ENCODE peak calls at places on chromosomes 4 and X, in eight cellular contexts. One of them, this sample, is unnamed.

GRCh38 chr4:138243369-138243768 is 1.2 kb upstream of the SLC7A11 start:
- DNase-seq in H1: no peak
- DNase-seq in CD8-positive, alpha-beta T cell: no peak
- DNase-seq in ovary: no peak
- DNase-seq in Panc1: no peak
- DNase-seq in GM13976: no peak
- DNase-seq in osteoblast: no peak
- DNase-seq in K562: no peak
- DNase-seq in this sample: no peak

GRCh38 chrX:38923451-38923969 is 122.3 kb downstream of the MID1IP1 start:
- DNase-seq in H1: no peak
- DNase-seq in CD8-positive, alpha-beta T cell: no peak
- DNase-seq in ovary: no peak
- DNase-seq in Panc1: no peak
- DNase-seq in GM13976: peak
- DNase-seq in osteoblast: no peak
- DNase-seq in K562: no peak
- DNase-seq in this sample: no peak

GRCh38 chr4:47746122-47746521 is 91.7 kb downstream of the CORIN start:
- DNase-seq in H1: no peak
- DNase-seq in CD8-positive, alpha-beta T cell: no peak
- DNase-seq in ovary: no peak
- DNase-seq in Panc1: no peak
- DNase-seq in GM13976: no peak
- DNase-seq in osteoblast: no peak
- DNase-seq in K562: no peak
- DNase-seq in this sample: no peak

GRCh38 chr4:54728342-54728741 is 70.6 kb downstream of the KIT start:
- DNase-seq in H1: no peak
- DNase-seq in CD8-positive, alpha-beta T cell: no peak
- DNase-seq in ovary: no peak
- DNase-seq in Panc1: no peak
- DNase-seq in GM13976: no peak
- DNase-seq in osteoblast: no peak
- DNase-seq in K562: no peak
- DNase-seq in this sample: no peak

GRCh38 chrX:3599787-3600465 is 113.5 kb downstream of the PRKX start:
- DNase-seq in H1: no peak
- DNase-seq in CD8-positive, alpha-beta T cell: no peak
- DNase-seq in ovary: no peak
- DNase-seq in Panc1: no peak
- DNase-seq in GM13976: no peak
- DNase-seq in osteoblast: peak
- DNase-seq in K562: no peak
- DNase-seq in this sample: no peak

GRCh38 chrX:153029162-153029561 is 27.1 kb upstream of the PNMA3 start:
- DNase-seq in H1: no peak
- DNase-seq in CD8-positive, alpha-beta T cell: no peak
- DNase-seq in ovary: no peak
- DNase-seq in Panc1: no peak
- DNase-seq in GM13976: no peak
- DNase-seq in osteoblast: no peak
- DNase-seq in K562: no peak
- DNase-seq in this sample: no peak

GRCh38 chr4:100582146-100582545 is 64.3 kb upstream of the EMCN start:
- DNase-seq in H1: no peak
- DNase-seq in CD8-positive, alpha-beta T cell: no peak
- DNase-seq in ovary: no peak
- DNase-seq in Panc1: no peak
- DNase-seq in GM13976: no peak
- DNase-seq in osteoblast: no peak
- DNase-seq in K562: no peak
- DNase-seq in this sample: no peak

GRCh38 chr4:145308598-145308997 is 128.2 kb upstream of the OTUD4 start:
- DNase-seq in H1: no peak
- DNase-seq in CD8-positive, alpha-beta T cell: no peak
- DNase-seq in ovary: no peak
- DNase-seq in Panc1: no peak
- DNase-seq in GM13976: no peak
- DNase-seq in osteoblast: no peak
- DNase-seq in K562: no peak
- DNase-seq in this sample: no peak

GRCh38 chr4:66307641-66308438 is 637.6 kb upstream of the EPHA5 start:
- DNase-seq in H1: no peak
- DNase-seq in CD8-positive, alpha-beta T cell: no peak
- DNase-seq in ovary: no peak
- DNase-seq in Panc1: no peak
- DNase-seq in GM13976: no peak
- DNase-seq in osteoblast: peak
- DNase-seq in K562: no peak
- DNase-seq in this sample: no peak

GRCh38 chr4:70743728-70744127 is 22.0 kb downstream of the RUFY3 start:
- DNase-seq in H1: no peak
- DNase-seq in CD8-positive, alpha-beta T cell: no peak
- DNase-seq in ovary: no peak
- DNase-seq in Panc1: no peak
- DNase-seq in GM13976: no peak
- DNase-seq in osteoblast: no peak
- DNase-seq in K562: no peak
- DNase-seq in this sample: no peak

GRCh38 chr4:6619116-6619465 is 21.4 kb upstream of the MRFAP1 start:
- DNase-seq in H1: no peak
- DNase-seq in CD8-positive, alpha-beta T cell: no peak
- DNase-seq in ovary: no peak
- DNase-seq in Panc1: no peak
- DNase-seq in GM13976: no peak
- DNase-seq in osteoblast: peak
- DNase-seq in K562: no peak
- DNase-seq in this sample: no peak

GRCh38 chrX:16826207-16826606 is 39.9 kb downstream of the TXLNG start:
- DNase-seq in H1: no peak
- DNase-seq in CD8-positive, alpha-beta T cell: no peak
- DNase-seq in ovary: no peak
- DNase-seq in Panc1: no peak
- DNase-seq in GM13976: peak
- DNase-seq in osteoblast: no peak
- DNase-seq in K562: peak
- DNase-seq in this sample: no peak

GRCh38 chrX:64536740-64537139 is 141.5 kb upstream of the MTMR8 start:
- DNase-seq in H1: no peak
- DNase-seq in CD8-positive, alpha-beta T cell: no peak
- DNase-seq in ovary: no peak
- DNase-seq in Panc1: no peak
- DNase-seq in GM13976: no peak
- DNase-seq in osteoblast: no peak
- DNase-seq in K562: no peak
- DNase-seq in this sample: no peak

GRCh38 chr4:9925750-9926439 is 95.4 kb downstream of the SLC2A9 start:
- DNase-seq in H1: no peak
- DNase-seq in CD8-positive, alpha-beta T cell: no peak
- DNase-seq in ovary: no peak
- DNase-seq in Panc1: no peak
- DNase-seq in GM13976: no peak
- DNase-seq in osteoblast: no peak
- DNase-seq in K562: no peak
- DNase-seq in this sample: no peak

GRCh38 chr4:86967798-86968197 is 33.0 kb downstream of the AFF1 start:
- DNase-seq in H1: no peak
- DNase-seq in CD8-positive, alpha-beta T cell: no peak
- DNase-seq in ovary: no peak
- DNase-seq in Panc1: no peak
- DNase-seq in GM13976: no peak
- DNase-seq in osteoblast: no peak
- DNase-seq in K562: no peak
- DNase-seq in this sample: no peak

GRCh38 chr4:2771264-2771663 is 15.1 kb upstream of the TNIP2 start:
- DNase-seq in H1: no peak
- DNase-seq in CD8-positive, alpha-beta T cell: no peak
- DNase-seq in ovary: no peak
- DNase-seq in Panc1: no peak
- DNase-seq in GM13976: no peak
- DNase-seq in osteoblast: no peak
- DNase-seq in K562: no peak
- DNase-seq in this sample: no peak

GRCh38 chr4:61204353-61204752 is 4.2 kb downstream of the ADGRL3 start:
- DNase-seq in H1: no peak
- DNase-seq in CD8-positive, alpha-beta T cell: no peak
- DNase-seq in ovary: no peak
- DNase-seq in Panc1: no peak
- DNase-seq in GM13976: no peak
- DNase-seq in osteoblast: peak
- DNase-seq in K562: no peak
- DNase-seq in this sample: no peak

GRCh38 chr4:66178901-66179300 is 508.6 kb upstream of the EPHA5 start:
- DNase-seq in H1: no peak
- DNase-seq in CD8-positive, alpha-beta T cell: no peak
- DNase-seq in ovary: no peak
- DNase-seq in Panc1: no peak
- DNase-seq in GM13976: no peak
- DNase-seq in osteoblast: peak
- DNase-seq in K562: no peak
- DNase-seq in this sample: no peak

DNA sequence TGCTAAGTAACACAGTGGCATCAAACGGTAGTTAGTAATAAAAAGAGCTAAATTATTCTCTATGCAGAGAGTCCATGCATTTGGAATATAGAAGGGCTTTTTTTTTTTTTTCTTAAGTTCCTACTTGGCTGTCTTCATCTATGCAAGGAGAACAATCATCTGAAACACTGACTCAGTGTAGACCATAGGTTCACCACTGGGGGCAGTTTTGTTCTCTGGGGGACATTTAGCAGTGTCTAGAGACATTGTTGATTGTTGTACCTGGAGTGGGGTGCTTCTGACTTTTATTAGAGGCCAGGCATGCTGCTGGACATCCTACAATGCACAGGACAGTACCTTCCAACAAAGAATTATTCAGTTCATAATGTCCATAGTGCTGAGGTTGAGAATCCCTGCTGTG is 41.2 kb downstream of the TMA16 start:
- DNase-seq in H1: no peak
- DNase-seq in CD8-positive, alpha-beta T cell: no peak
- DNase-seq in ovary: no peak
- DNase-seq in Panc1: no peak
- DNase-seq in GM13976: no peak
- DNase-seq in osteoblast: no peak
- DNase-seq in K562: no peak
- DNase-seq in this sample: no peak
- TF ChIP-seq CTCF in H1: peak
- TF ChIP-seq CTCF in CD8-positive, alpha-beta T cell: no peak
- TF ChIP-seq CTCF in ovary: no peak
- TF ChIP-seq CTCF in Panc1: no peak
- TF ChIP-seq CTCF in GM13976: no peak
- TF ChIP-seq CTCF in osteoblast: no peak
- TF ChIP-seq CTCF in K562: no peak
- TF ChIP-seq CTCF in this sample: no peak

GRCh38 chrX:8189096-8189830 is 18.2 kb upstream of the VCX2 start:
- DNase-seq in H1: no peak
- DNase-seq in CD8-positive, alpha-beta T cell: no peak
- DNase-seq in ovary: no peak
- DNase-seq in Panc1: no peak
- DNase-seq in GM13976: no peak
- DNase-seq in osteoblast: no peak
- DNase-seq in K562: no peak
- DNase-seq in this sample: no peak

GRCh38 chrX:8191022-8191421 is 20.0 kb upstream of the VCX2 start:
- DNase-seq in H1: no peak
- DNase-seq in CD8-positive, alpha-beta T cell: no peak
- DNase-seq in ovary: no peak
- DNase-seq in Panc1: no peak
- DNase-seq in GM13976: no peak
- DNase-seq in osteoblast: no peak
- DNase-seq in K562: no peak
- DNase-seq in this sample: no peak

GRCh38 chrX:8190341-8190830 is 19.3 kb upstream of the VCX2 start:
- DNase-seq in H1: no peak
- DNase-seq in CD8-positive, alpha-beta T cell: no peak
- DNase-seq in ovary: no peak
- DNase-seq in Panc1: no peak
- DNase-seq in GM13976: no peak
- DNase-seq in osteoblast: no peak
- DNase-seq in K562: no peak
- DNase-seq in this sample: no peak

GRCh38 chrX:8192276-8192675 is 21.2 kb upstream of the VCX2 start:
- DNase-seq in H1: no peak
- DNase-seq in CD8-positive, alpha-beta T cell: no peak
- DNase-seq in ovary: no peak
- DNase-seq in Panc1: no peak
- DNase-seq in GM13976: no peak
- DNase-seq in osteoblast: no peak
- DNase-seq in K562: no peak
- DNase-seq in this sample: no peak

GRCh38 chrX:8194216-8194615 is 23.1 kb upstream of the VCX2 start:
- DNase-seq in H1: no peak
- DNase-seq in CD8-positive, alpha-beta T cell: no peak
- DNase-seq in ovary: no peak
- DNase-seq in Panc1: no peak
- DNase-seq in GM13976: no peak
- DNase-seq in osteoblast: no peak
- DNase-seq in K562: no peak
- DNase-seq in this sample: no peak
- TF ChIP-seq CTCF in H1: no peak
- TF ChIP-seq CTCF in CD8-positive, alpha-beta T cell: no peak
- TF ChIP-seq CTCF in ovary: no peak
- TF ChIP-seq CTCF in Panc1: no peak
- TF ChIP-seq CTCF in GM13976: no peak
- TF ChIP-seq CTCF in osteoblast: no peak
- TF ChIP-seq CTCF in K562: no peak
- TF ChIP-seq CTCF in this sample: no peak

DNA sequence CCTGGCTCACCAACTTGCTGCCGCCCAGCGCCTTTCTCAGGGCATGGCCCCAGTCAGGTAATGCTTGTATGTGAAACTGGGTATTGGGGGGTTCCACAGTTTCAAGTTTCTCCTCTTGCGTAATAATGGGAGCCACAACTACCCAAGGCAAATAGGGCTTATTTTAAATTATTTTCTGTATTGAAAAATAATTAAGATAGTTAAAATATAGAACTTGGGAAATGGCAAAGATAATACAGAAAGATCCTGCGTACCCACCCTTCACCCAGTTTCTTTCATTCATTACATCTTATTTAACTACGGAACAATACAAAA is 287 bp upstream of the QRFPR start:
- DNase-seq in H1: no peak
- DNase-seq in CD8-positive, alpha-beta T cell: no peak
- DNase-seq in ovary: no peak
- DNase-seq in Panc1: no peak
- DNase-seq in GM13976: no peak
- DNase-seq in osteoblast: no peak
- DNase-seq in K562: no peak
- DNase-seq in this sample: no peak
- TF ChIP-seq CTCF in H1: peak
- TF ChIP-seq CTCF in CD8-positive, alpha-beta T cell: no peak
- TF ChIP-seq CTCF in ovary: no peak
- TF ChIP-seq CTCF in Panc1: no peak
- TF ChIP-seq CTCF in GM13976: no peak
- TF ChIP-seq CTCF in osteoblast: no peak
- TF ChIP-seq CTCF in K562: no peak
- TF ChIP-seq CTCF in this sample: no peak

DNA sequence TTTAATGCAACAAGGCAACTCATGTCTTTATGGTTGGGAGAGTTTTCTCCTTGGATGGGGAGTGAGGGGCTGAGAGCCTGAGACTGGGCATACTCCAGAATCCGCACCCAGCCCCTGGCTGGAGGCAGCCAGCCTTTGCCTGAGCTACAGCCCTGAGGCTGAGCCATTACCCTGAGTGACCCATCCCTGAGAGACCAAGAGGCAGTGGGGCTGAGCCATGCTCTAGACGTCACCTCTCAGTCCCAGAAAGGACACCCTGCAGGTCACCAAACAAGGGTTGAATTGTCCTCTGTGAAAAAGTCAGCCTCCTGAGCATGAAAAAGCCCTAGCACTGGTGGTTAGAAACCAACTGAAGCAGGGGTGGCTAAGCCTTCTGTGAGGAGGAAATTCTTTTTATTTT is 151.2 kb upstream of the GATB start:
- DNase-seq in H1: no peak
- DNase-seq in CD8-positive, alpha-beta T cell: no peak
- DNase-seq in ovary: no peak
- DNase-seq in Panc1: no peak
- DNase-seq in GM13976: no peak
- DNase-seq in osteoblast: no peak
- DNase-seq in K562: no peak
- DNase-seq in this sample: no peak
- TF ChIP-seq CTCF in H1: no peak
- TF ChIP-seq CTCF in CD8-positive, alpha-beta T cell: no peak
- TF ChIP-seq CTCF in ovary: no peak
- TF ChIP-seq CTCF in Panc1: no peak
- TF ChIP-seq CTCF in GM13976: no peak
- TF ChIP-seq CTCF in osteoblast: no peak
- TF ChIP-seq CTCF in K562: no peak
- TF ChIP-seq CTCF in this sample: no peak